ENCODE peak calls at places on chromosomes 2 and 18, in eight cellular contexts. B is HepG2; V is effector memory CD4-positive, alpha-beta T cell; J is psoas muscle; P is PC-9; R is body of pancreas; O is A549; F is upper lobe of right lung. L is an unnamed sample. For H3K9me3, the result is how much of the 10 kb centered on the place peaks cover.

GRCh38 chr18:49628993-49629795 is 67.3 kb downstream of the LIPG start:
- DNase-seq in B (peak), V (no peak), J (peak), P (no peak), R (peak), O (no peak), F (no peak), L (no peak)

GRCh38 chr18:68150976-68151375 is 563.9 kb downstream of the TMX3 start:
- DNase-seq in B (no peak), V (no peak), J (no peak), P (no peak), R (no peak), O (no peak), F (no peak), L (no peak)

GRCh38 chr2:121608367-121608766 is 40.9 kb downstream of the CLASP1 start:
- DNase-seq in B (no peak), V (no peak), J (no peak), P (no peak), R (no peak), O (no peak), F (no peak), L (peak)

GRCh38 chr18:45139478-45139877 is 458.8 kb downstream of the SETBP1 start:
- DNase-seq in B (no peak), V (no peak), J (no peak), P (no peak), R (no peak), O (no peak), F (no peak), L (no peak)

GRCh38 chr18:74728586-74728985 is 130.9 kb downstream of the ZNF407 start:
- DNase-seq in B (no peak), V (no peak), J (no peak), P (no peak), R (no peak), O (no peak), F (no peak), L (no peak)

GRCh38 chr2:65361623-65362022 is 70.8 kb downstream of the SPRED2 start:
- DNase-seq in B (no peak), V (no peak), J (no peak), P (no peak), R (no peak), O (no peak), F (no peak), L (no peak)

GRCh38 chr2:61144697-61145268 is 17.2 kb upstream of the C2orf74 start:
- DNase-seq in B (peak), V (peak), J (peak), P (peak), R (peak), O (peak), F (peak), L (peak)

GRCh38 chr2:173881466-173881865 is 83.7 kb downstream of the SP3 start:
- DNase-seq in B (no peak), V (no peak), J (no peak), P (no peak), R (peak), O (no peak), F (no peak), L (peak)

GRCh38 chr2:207115715-207116364 is 49.9 kb downstream of the KLF7 start:
- DNase-seq in B (no peak), V (no peak), J (no peak), P (no peak), R (no peak), O (no peak), F (no peak), L (peak)

GRCh38 chr2:220127311-220127710 is 499.9 kb downstream of the SLC4A3 start:
- DNase-seq in B (no peak), V (no peak), J (no peak), P (peak), R (no peak), O (no peak), F (no peak), L (no peak)

GRCh38 chr18:43571078-43571689 is 293.9 kb upstream of the SYT4 start:
- DNase-seq in B (peak), V (no peak), J (no peak), P (no peak), R (no peak), O (peak), F (no peak), L (peak)

GRCh38 chr2:84876369-84876768 is 4.5 kb downstream of the TRABD2A start:
- DNase-seq in B (no peak), V (no peak), J (no peak), P (no peak), R (no peak), O (no peak), F (no peak), L (no peak)

GRCh38 chr2:120312861-120313694 is 32.9 kb upstream of the INHBB start:
- DNase-seq in B (peak), V (peak), J (peak), P (peak), R (peak), O (peak), F (peak), L (peak)

GRCh38 chr18:46184296-46185080 is 80.3 kb downstream of the HAUS1 start:
- DNase-seq in B (no peak), V (no peak), J (no peak), P (no peak), R (no peak), O (no peak), F (no peak), L (no peak)

GRCh38 chr2:173802518-173802917 is 162.7 kb downstream of the SP3 start:
- DNase-seq in B (no peak), V (no peak), J (no peak), P (no peak), R (no peak), O (no peak), F (no peak), L (no peak)

GRCh38 chr2:127454595-127455565 is 36.7 kb downstream of the PROC start:
- DNase-seq in B (peak), V (no peak), J (no peak), P (no peak), R (peak), O (peak), F (no peak), L (no peak)

GRCh38 chr2:239192456-239192855 is 208.4 kb downstream of the HDAC4 start:
- DNase-seq in B (no peak), V (no peak), J (peak), P (no peak), R (peak), O (no peak), F (peak), L (no peak)

GRCh38 chr2:216147172-216148131 is 38.3 kb downstream of the XRCC5 start:
- DNase-seq in B (no peak), V (no peak), J (no peak), P (peak), R (no peak), O (no peak), F (no peak), L (no peak)

GRCh38 chr2:70089220-70089945 is 2.1 kb downstream of the PCBP1 start:
- DNase-seq in B (peak), V (no peak), J (peak), P (no peak), R (peak), O (peak), F (no peak), L (peak)

GRCh38 chr2:181575024-181575649 is 81.8 kb downstream of the CERKL start:
- DNase-seq in B (no peak), V (no peak), J (no peak), P (no peak), R (no peak), O (no peak), F (no peak), L (peak)

GRCh38 chr2:206683546-206683945 is 34.6 kb downstream of the DYTN start:
- DNase-seq in B (no peak), V (no peak), J (no peak), P (no peak), R (no peak), O (no peak), F (no peak), L (no peak)

GRCh38 chr2:12325806-12326205 is 390.9 kb upstream of the TRIB2 start:
- DNase-seq in B (no peak), V (no peak), J (no peak), P (no peak), R (peak), O (no peak), F (no peak), L (peak)

GRCh38 chr2:96146151-96146880 is 1.1 kb upstream of the DUSP2 start:
- DNase-seq in B (no peak), V (peak), J (peak), P (no peak), R (no peak), O (no peak), F (peak), L (no peak)

GRCh38 chr18:28576941-28577340 is 400.0 kb upstream of the CDH2 start:
- DNase-seq in B (no peak), V (no peak), J (no peak), P (no peak), R (no peak), O (no peak), F (no peak), L (no peak)

GRCh38 chr2:69998761-69999160 is 37.3 kb upstream of the ASPRV1 start:
- DNase-seq in B (no peak), V (no peak), J (no peak), P (no peak), R (no peak), O (no peak), F (peak), L (no peak)

GRCh38 chr18:23828426-23828825 is 139.2 kb downstream of the LAMA3 start:
- DNase-seq in B (peak), V (peak), J (no peak), P (peak), R (no peak), O (peak), F (no peak), L (no peak)

GRCh38 chr2:153710128-153710527 is 161.6 kb upstream of the GALNT13 start:
- DNase-seq in B (no peak), V (no peak), J (no peak), P (no peak), R (no peak), O (no peak), F (no peak), L (no peak)
- H3K4me3 ChIP-seq in B (no peak), V (no peak), J (no peak), P (no peak), R (no peak), O (no peak), F (no peak), L (no peak)

GRCh38 chr2:3779650-3780049 is 76.3 kb downstream of the DCDC2C start:
- DNase-seq in B (no peak), V (no peak), J (no peak), P (no peak), R (no peak), O (no peak), F (no peak), L (no peak)

GRCh38 chr2:3776311-3776710 is 72.9 kb downstream of the DCDC2C start:
- DNase-seq in B (no peak), V (no peak), J (no peak), P (no peak), R (no peak), O (no peak), F (no peak), L (no peak)

GRCh38 chr2:3778841-3779505 is 75.6 kb downstream of the DCDC2C start:
- DNase-seq in B (no peak), V (no peak), J (no peak), P (no peak), R (no peak), O (no peak), F (no peak), L (no peak)

GRCh38 chr2:3780477-3781402 is 77.4 kb downstream of the DCDC2C start:
- DNase-seq in B (peak), V (no peak), J (peak), P (no peak), R (peak), O (peak), F (peak), L (peak)

DNA sequence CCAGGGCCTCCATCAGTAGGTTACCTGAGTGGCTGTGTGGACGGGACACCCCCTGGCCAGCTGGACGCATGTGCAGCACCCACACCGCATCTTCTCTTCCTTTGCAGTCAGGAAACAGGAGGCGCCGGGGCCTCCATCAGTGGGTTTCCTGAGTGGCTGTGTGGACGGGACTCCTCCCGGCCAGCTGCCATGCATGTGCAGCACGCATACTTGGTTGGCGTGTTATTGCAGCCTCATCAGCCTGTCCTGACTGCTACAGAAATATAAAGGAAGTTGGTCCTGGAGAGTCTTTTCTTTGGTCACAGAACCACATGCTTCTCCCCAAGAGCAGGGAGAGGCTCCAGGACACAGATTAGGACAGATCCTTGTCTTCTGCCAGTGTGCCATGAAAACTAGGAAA is 74.6 kb downstream of the DCDC2C start:
- DNase-seq in B (no peak), V (no peak), J (no peak), P (no peak), R (no peak), O (no peak), F (no peak), L (no peak)
- H3K9me3 ChIP-seq in B (under half), V (under half), J (under half), P (under half), R (under half), O (under half), F (under half), L (under half)

GRCh38 chr2:86016581-86016980 is 89.1 kb downstream of the POLR1A start:
- DNase-seq in B (no peak), V (no peak), J (peak), P (no peak), R (no peak), O (no peak), F (no peak), L (no peak)

GRCh38 chr2:86021396-86022378 is 84.0 kb downstream of the POLR1A start:
- DNase-seq in B (no peak), V (no peak), J (peak), P (no peak), R (peak), O (peak), F (no peak), L (no peak)

GRCh38 chr2:86020984-86021383 is 84.7 kb downstream of the POLR1A start:
- DNase-seq in B (no peak), V (no peak), J (peak), P (no peak), R (peak), O (no peak), F (peak), L (no peak)

GRCh38 chr2:86017901-86018896 is 87.5 kb downstream of the POLR1A start:
- DNase-seq in B (no peak), V (no peak), J (peak), P (peak), R (peak), O (peak), F (peak), L (no peak)

GRCh38 chr2:86019121-86019520 is 86.6 kb downstream of the POLR1A start:
- DNase-seq in B (no peak), V (no peak), J (peak), P (peak), R (peak), O (no peak), F (no peak), L (no peak)
- H3K4me3 ChIP-seq in B (no peak), V (no peak), J (no peak), P (no peak), R (no peak), O (no peak), F (no peak), L (no peak)

DNA sequence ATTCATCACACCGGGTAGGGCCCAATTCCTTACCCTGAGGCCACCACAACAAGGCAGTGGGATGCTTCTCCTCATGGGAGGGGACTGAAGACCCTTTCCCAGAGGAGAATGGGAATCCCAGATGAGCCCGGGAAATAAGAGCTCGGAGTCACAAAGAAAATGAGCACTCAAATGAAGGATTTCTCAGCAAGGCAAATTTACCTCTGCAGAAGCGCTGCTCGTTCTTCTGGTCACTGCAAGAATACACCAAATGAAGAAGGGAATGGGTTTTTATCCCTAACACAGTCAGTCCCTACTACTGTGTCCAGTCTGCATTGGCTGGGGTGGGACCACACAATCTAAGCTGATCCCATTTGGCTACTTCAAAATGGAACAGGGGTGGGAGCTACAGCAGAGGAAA is 35.7 kb upstream of the TRAPPC8 start:
- DNase-seq in B (no peak), V (no peak), J (no peak), P (no peak), R (no peak), O (no peak), F (no peak), L (no peak)
- H3K9me3 ChIP-seq in B (under half), V (under half), J (under half), P (under half), R (under half), O (under half), F (under half), L (under half)

DNA sequence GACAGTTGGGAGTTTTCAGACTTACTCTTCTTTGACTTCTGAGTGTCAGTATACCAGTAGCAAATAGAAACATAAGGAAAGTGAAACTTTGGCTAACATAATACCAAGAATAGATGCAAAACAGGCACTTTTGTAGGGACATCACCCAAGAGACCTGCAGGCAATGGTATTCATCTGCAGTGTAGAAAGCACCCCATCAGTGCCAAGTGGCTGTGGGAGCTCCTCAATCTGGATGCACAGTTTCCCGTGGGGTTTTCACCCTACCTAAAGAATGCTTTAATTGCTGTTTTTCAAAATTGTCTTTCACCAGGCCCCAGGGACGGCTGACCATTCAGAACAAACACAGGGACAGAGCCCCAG is 96.6 kb upstream of the GPR45 start:
- DNase-seq in B (no peak), V (no peak), J (no peak), P (no peak), R (no peak), O (no peak), F (no peak), L (no peak)
- H3K4me3 ChIP-seq in B (no peak), V (no peak), J (no peak), P (no peak), R (no peak), O (no peak), F (no peak), L (no peak)

DNA sequence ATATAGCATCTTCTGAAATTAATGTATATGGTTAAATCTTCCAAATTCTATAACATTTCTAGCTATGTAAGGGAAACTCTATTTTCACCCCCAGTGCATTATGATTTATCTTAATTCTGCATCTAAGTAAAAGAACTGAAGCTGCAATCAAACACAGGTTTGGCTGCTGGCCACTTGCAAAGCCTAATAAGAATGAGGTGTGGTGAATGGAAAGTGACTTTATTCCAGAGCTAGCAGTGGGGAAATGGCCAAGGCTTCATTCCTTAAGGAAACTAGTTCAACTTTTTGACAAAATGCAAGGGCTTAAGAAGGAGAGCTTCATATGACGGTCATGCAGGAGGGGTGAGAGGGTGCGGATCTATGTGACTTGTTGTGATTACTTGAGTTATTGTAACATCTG is 1802.0 kb downstream of the SUCLG1 start:
- DNase-seq in B (no peak), V (no peak), J (no peak), P (no peak), R (no peak), O (no peak), F (no peak), L (no peak)
- H3K9me3 ChIP-seq in B (half or more), V (under half), J (under half), P (under half), R (under half), O (under half), F (under half), L (under half)

GRCh38 chr18:55579888-55580287 is 8.1 kb downstream of the TCF4 start:
- DNase-seq in B (no peak), V (no peak), J (no peak), P (no peak), R (no peak), O (no peak), F (no peak), L (no peak)
- H3K4me3 ChIP-seq in B (no peak), V (no peak), J (peak), P (no peak), R (no peak), O (no peak), F (no peak), L (no peak)

L was measured in cardiac muscle cell.